ENCODE peak calls at places on chromosomes 7 and 10, in five cellular contexts. One of them, this sample, is unnamed.
A peak's percentile ranks its signal among the peaks of the same experiment; 100 is the strongest.

GRCh38 chr10:66940950-66941349 is 15.1 kb downstream of the LRRTM3 start:
- DNase-seq in PC-9: no peak
- DNase-seq in cardiac muscle cell: no peak
- DNase-seq in GM12865: no peak
- DNase-seq in GM13976: no peak
- DNase-seq in this sample: no peak

GRCh38 chr10:17504547-17505245 is 50.3 kb upstream of the ST8SIA6 start:
- DNase-seq in PC-9: peak; percentile 4
- DNase-seq in cardiac muscle cell: peak; percentile 55
- DNase-seq in GM12865: no peak
- DNase-seq in GM13976: no peak
- DNase-seq in this sample: no peak

GRCh38 chr10:32207544-32207943 is 139.4 kb downstream of the EPC1 start:
- DNase-seq in PC-9: peak; percentile 46
- DNase-seq in cardiac muscle cell: peak; percentile 56
- DNase-seq in GM12865: peak; percentile 67
- DNase-seq in GM13976: peak; percentile 70
- DNase-seq in this sample: peak; percentile 63

GRCh38 chr7:150753826-150754603 is 16.8 kb downstream of the GIMAP5 start:
- DNase-seq in PC-9: no peak
- DNase-seq in cardiac muscle cell: peak; percentile 11
- DNase-seq in GM12865: peak; percentile 67
- DNase-seq in GM13976: peak; percentile 40
- DNase-seq in this sample: peak; percentile 54

GRCh38 chr10:106734220-106734619 is 430.3 kb downstream of the SORCS1 start:
- DNase-seq in PC-9: no peak
- DNase-seq in cardiac muscle cell: no peak
- DNase-seq in GM12865: peak; percentile 48
- DNase-seq in GM13976: no peak
- DNase-seq in this sample: no peak

GRCh38 chr10:133058267-133059092 is 29.2 kb upstream of the ADGRA1 start:
- DNase-seq in PC-9: no peak
- DNase-seq in cardiac muscle cell: peak; percentile 9
- DNase-seq in GM12865: no peak
- DNase-seq in GM13976: no peak
- DNase-seq in this sample: no peak

GRCh38 chr10:35058134-35058533 is 32.0 kb downstream of the CUL2 start:
- DNase-seq in PC-9: peak; percentile 16
- DNase-seq in cardiac muscle cell: peak; percentile 94
- DNase-seq in GM12865: peak; percentile 16
- DNase-seq in GM13976: peak; percentile 31
- DNase-seq in this sample: peak; percentile 26

GRCh38 chr7:135714534-135715009 is 13.4 kb downstream of the SLC13A4 start:
- DNase-seq in PC-9: peak; percentile 83
- DNase-seq in cardiac muscle cell: peak; percentile 43
- DNase-seq in GM12865: no peak
- DNase-seq in GM13976: no peak
- DNase-seq in this sample: no peak

GRCh38 chr10:89684604-89685003 is 16.8 kb upstream of the KIF20B start:
- DNase-seq in PC-9: no peak
- DNase-seq in cardiac muscle cell: peak; percentile 60
- DNase-seq in GM12865: no peak
- DNase-seq in GM13976: no peak
- DNase-seq in this sample: no peak

GRCh38 chr10:115219203-115219602 is 126.0 kb downstream of the ATRNL1 start:
- DNase-seq in PC-9: no peak
- DNase-seq in cardiac muscle cell: no peak
- DNase-seq in GM12865: no peak
- DNase-seq in GM13976: no peak
- DNase-seq in this sample: no peak

GRCh38 chr7:48165157-48165556 is 6.1 kb upstream of the ABCA13 start:
- DNase-seq in PC-9: no peak
- DNase-seq in cardiac muscle cell: no peak
- DNase-seq in GM12865: no peak
- DNase-seq in GM13976: no peak
- DNase-seq in this sample: no peak

GRCh38 chr7:38223311-38223710 is 45.3 kb downstream of the STARD3NL start:
- DNase-seq in PC-9: no peak
- DNase-seq in cardiac muscle cell: no peak
- DNase-seq in GM12865: no peak
- DNase-seq in GM13976: no peak
- DNase-seq in this sample: no peak

GRCh38 chr10:14822879-14823755 is 14.7 kb downstream of the CDNF start:
- DNase-seq in PC-9: peak; percentile 37
- DNase-seq in cardiac muscle cell: peak; percentile 69
- DNase-seq in GM12865: peak; percentile 54
- DNase-seq in GM13976: peak; percentile 66
- DNase-seq in this sample: peak; percentile 58

GRCh38 chr10:24853661-24854060 is 98.7 kb downstream of the PRTFDC1 start:
- DNase-seq in PC-9: no peak
- DNase-seq in cardiac muscle cell: no peak
- DNase-seq in GM12865: no peak
- DNase-seq in GM13976: no peak
- DNase-seq in this sample: no peak

GRCh38 chr7:44099669-44100068 is 4.5 kb upstream of the AEBP1 start:
- DNase-seq in PC-9: no peak
- DNase-seq in cardiac muscle cell: no peak
- DNase-seq in GM12865: no peak
- DNase-seq in GM13976: no peak
- DNase-seq in this sample: no peak

GRCh38 chr7:35430547-35431153 is 176.8 kb upstream of the TBX20 start:
- DNase-seq in PC-9: peak; percentile 7
- DNase-seq in cardiac muscle cell: peak; percentile 21
- DNase-seq in GM12865: peak; percentile 50
- DNase-seq in GM13976: peak; percentile 34
- DNase-seq in this sample: no peak

GRCh38 chr10:119602241-119603095 is 5.7 kb upstream of the TIAL1 start:
- DNase-seq in PC-9: peak; percentile 16
- DNase-seq in cardiac muscle cell: peak; percentile 47
- DNase-seq in GM12865: peak; percentile 45
- DNase-seq in GM13976: peak; percentile 51
- DNase-seq in this sample: peak; percentile 42

GRCh38 chr7:16091951-16092350 is 329.4 kb downstream of the CRPPA start:
- DNase-seq in PC-9: no peak
- DNase-seq in cardiac muscle cell: peak; percentile 43
- DNase-seq in GM12865: no peak
- DNase-seq in GM13976: no peak
- DNase-seq in this sample: no peak

GRCh38 chr7:12303507-12303906 is 92.4 kb downstream of the TMEM106B start:
- DNase-seq in PC-9: no peak
- DNase-seq in cardiac muscle cell: peak; percentile 2
- DNase-seq in GM12865: no peak
- DNase-seq in GM13976: no peak
- DNase-seq in this sample: no peak

GRCh38 chr10:90935581-90936292 is 14.8 kb upstream of the ANKRD1 start:
- DNase-seq in PC-9: no peak
- DNase-seq in cardiac muscle cell: no peak
- DNase-seq in GM12865: no peak
- DNase-seq in GM13976: no peak
- DNase-seq in this sample: no peak

GRCh38 chr10:52400564-52400963 is 86.5 kb downstream of the DKK1 start:
- DNase-seq in PC-9: no peak
- DNase-seq in cardiac muscle cell: peak; percentile 50
- DNase-seq in GM12865: no peak
- DNase-seq in GM13976: no peak
- DNase-seq in this sample: no peak

GRCh38 chr7:93043393-93043985 is 74.3 kb downstream of the SAMD9 start:
- DNase-seq in PC-9: peak; percentile 75
- DNase-seq in cardiac muscle cell: peak; percentile 84
- DNase-seq in GM12865: no peak
- DNase-seq in GM13976: no peak
- DNase-seq in this sample: no peak

GRCh38 chr10:75707080-75707840 is 275.8 kb downstream of the LRMDA start:
- DNase-seq in PC-9: no peak
- DNase-seq in cardiac muscle cell: no peak
- DNase-seq in GM12865: no peak
- DNase-seq in GM13976: no peak
- DNase-seq in this sample: no peak

GRCh38 chr7:100933735-100934134 is 15.6 kb upstream of the MUC3A start:
- DNase-seq in PC-9: no peak
- DNase-seq in cardiac muscle cell: no peak
- DNase-seq in GM12865: no peak
- DNase-seq in GM13976: no peak
- DNase-seq in this sample: no peak

GRCh38 chr10:112811741-112812551 is 138.1 kb upstream of the TCF7L2 start:
- DNase-seq in PC-9: peak; percentile 72
- DNase-seq in cardiac muscle cell: peak; percentile 92
- DNase-seq in GM12865: no peak
- DNase-seq in GM13976: no peak
- DNase-seq in this sample: no peak

GRCh38 chr7:100130608-100131453 is 4.1 kb downstream of the MBLAC1 start:
- DNase-seq in PC-9: peak; percentile 86
- DNase-seq in cardiac muscle cell: peak; percentile 58
- DNase-seq in GM12865: peak; percentile 70
- DNase-seq in GM13976: peak; percentile 84
- DNase-seq in this sample: peak; percentile 80

GRCh38 chr7:34133356-34133982 is 228.1 kb downstream of the BMPER start:
- DNase-seq in PC-9: no peak
- DNase-seq in cardiac muscle cell: peak; percentile 85
- DNase-seq in GM12865: no peak
- DNase-seq in GM13976: no peak
- DNase-seq in this sample: no peak

GRCh38 chr10:30894221-30894620 is 137.4 kb downstream of the ZNF438 start:
- DNase-seq in PC-9: no peak
- DNase-seq in cardiac muscle cell: no peak
- DNase-seq in GM12865: no peak
- DNase-seq in GM13976: no peak
- DNase-seq in this sample: no peak

GRCh38 chr10:43317422-43317821 is 50.6 kb upstream of the RASGEF1A start:
- DNase-seq in PC-9: peak; percentile 24
- DNase-seq in cardiac muscle cell: no peak
- DNase-seq in GM12865: no peak
- DNase-seq in GM13976: no peak
- DNase-seq in this sample: no peak

GRCh38 chr10:43315535-43316245 is 48.8 kb upstream of the RASGEF1A start:
- DNase-seq in PC-9: no peak
- DNase-seq in cardiac muscle cell: no peak
- DNase-seq in GM12865: no peak
- DNase-seq in GM13976: peak; percentile 34
- DNase-seq in this sample: no peak

GRCh38 chr10:43316516-43316915 is 49.7 kb upstream of the RASGEF1A start:
- DNase-seq in PC-9: no peak
- DNase-seq in cardiac muscle cell: no peak
- DNase-seq in GM12865: no peak
- DNase-seq in GM13976: peak; percentile 18
- DNase-seq in this sample: no peak

GRCh38 chr10:43318456-43318855 is 51.6 kb upstream of the RASGEF1A start:
- DNase-seq in PC-9: no peak
- DNase-seq in cardiac muscle cell: no peak
- DNase-seq in GM12865: no peak
- DNase-seq in GM13976: no peak
- DNase-seq in this sample: no peak

DNA sequence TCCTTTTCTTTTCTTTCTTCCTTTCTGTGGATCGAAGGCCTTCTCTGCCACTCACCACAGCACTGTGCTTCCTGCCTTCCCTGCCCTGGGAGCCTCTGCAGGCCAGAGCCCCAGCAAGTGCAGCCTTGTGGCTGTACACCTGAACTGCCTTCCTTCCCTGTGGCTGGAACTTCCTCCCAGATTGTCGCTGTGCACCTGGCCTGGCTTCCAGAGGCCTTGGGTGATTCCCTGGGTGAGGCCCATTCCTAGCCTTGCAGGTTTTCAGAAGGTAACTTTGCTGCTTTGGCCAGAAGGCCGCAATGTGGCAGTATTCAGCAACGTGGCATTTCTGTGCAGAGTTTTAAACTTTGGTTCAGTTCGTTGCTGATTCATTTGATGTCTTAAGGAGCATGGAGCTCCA is 50.1 kb upstream of the RASGEF1A start:
- DNase-seq in PC-9: no peak
- DNase-seq in cardiac muscle cell: no peak
- DNase-seq in GM12865: no peak
- DNase-seq in GM13976: peak; percentile 27
- DNase-seq in this sample: no peak
- TF ChIP-seq CTCF in PC-9: no peak
- TF ChIP-seq CTCF in cardiac muscle cell: no peak
- TF ChIP-seq CTCF in GM12865: no peak
- TF ChIP-seq CTCF in GM13976: no peak
- TF ChIP-seq CTCF in this sample: no peak

GRCh38 chr7:42736931-42737330 is 174.9 kb downstream of the C7orf25 start:
- DNase-seq in PC-9: no peak
- DNase-seq in cardiac muscle cell: no peak
- DNase-seq in GM12865: no peak
- DNase-seq in GM13976: no peak
- DNase-seq in this sample: no peak
- TF ChIP-seq CTCF in PC-9: peak; percentile 32
- TF ChIP-seq CTCF in cardiac muscle cell: no peak
- TF ChIP-seq CTCF in GM12865: no peak
- TF ChIP-seq CTCF in GM13976: no peak
- TF ChIP-seq CTCF in this sample: no peak

DNA sequence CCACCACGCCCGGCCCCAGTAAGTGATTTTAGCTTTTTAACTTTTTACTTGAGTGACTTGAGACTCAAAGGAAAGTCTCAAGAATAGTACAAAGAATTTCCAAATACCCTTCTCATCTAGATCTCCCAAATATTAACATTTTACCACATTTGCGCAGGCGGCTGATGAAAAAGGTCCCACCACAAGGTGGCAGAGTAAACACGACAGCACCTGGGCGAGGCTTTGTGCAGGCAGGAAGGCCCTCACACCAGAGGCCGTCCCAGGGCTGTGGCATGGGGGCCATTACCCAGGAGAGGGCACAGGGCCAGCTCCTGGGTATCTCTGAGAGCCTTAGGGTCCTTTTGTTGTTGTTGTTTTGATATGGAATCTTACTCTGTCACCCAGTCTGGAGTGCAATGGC is 50.0 kb upstream of the WIPI2 start:
- DNase-seq in PC-9: peak; percentile 24
- DNase-seq in cardiac muscle cell: peak; percentile 42
- DNase-seq in GM12865: peak; percentile 56
- DNase-seq in GM13976: peak; percentile 59
- DNase-seq in this sample: peak; percentile 52
- TF ChIP-seq CTCF in PC-9: peak; percentile 51
- TF ChIP-seq CTCF in cardiac muscle cell: peak; percentile 49
- TF ChIP-seq CTCF in GM12865: peak; percentile 52
- TF ChIP-seq CTCF in GM13976: peak; percentile 56
- TF ChIP-seq CTCF in this sample: peak; percentile 47

GRCh38 chr7:49422564-49422963 is 350.9 kb upstream of the VWC2 start:
- DNase-seq in PC-9: no peak
- DNase-seq in cardiac muscle cell: no peak
- DNase-seq in GM12865: no peak
- DNase-seq in GM13976: no peak
- DNase-seq in this sample: no peak
- TF ChIP-seq CTCF in PC-9: no peak
- TF ChIP-seq CTCF in cardiac muscle cell: no peak
- TF ChIP-seq CTCF in GM12865: no peak
- TF ChIP-seq CTCF in GM13976: no peak
- TF ChIP-seq CTCF in this sample: no peak

GRCh38 chr10:110647136-110647430 is 2.9 kb downstream of the RBM20 start:
- DNase-seq in PC-9: no peak
- DNase-seq in cardiac muscle cell: no peak
- DNase-seq in GM12865: no peak
- DNase-seq in GM13976: no peak
- DNase-seq in this sample: no peak
- TF ChIP-seq CTCF in PC-9: no peak
- TF ChIP-seq CTCF in cardiac muscle cell: no peak
- TF ChIP-seq CTCF in GM12865: no peak
- TF ChIP-seq CTCF in GM13976: no peak
- TF ChIP-seq CTCF in this sample: no peak

GRCh38 chr7:47142169-47142866 is 439.6 kb downstream of the TNS3 start:
- DNase-seq in PC-9: no peak
- DNase-seq in cardiac muscle cell: no peak
- DNase-seq in GM12865: no peak
- DNase-seq in GM13976: no peak
- DNase-seq in this sample: no peak
- TF ChIP-seq CTCF in PC-9: no peak
- TF ChIP-seq CTCF in cardiac muscle cell: no peak
- TF ChIP-seq CTCF in GM12865: no peak
- TF ChIP-seq CTCF in GM13976: no peak
- TF ChIP-seq CTCF in this sample: no peak